ENCODE peak calls at places on chromosomes 3 and 15, in seven cellular contexts. I is effector memory CD4-positive, alpha-beta T cell; W is activated CD4-positive, alpha-beta T cell treated with anti-CD3 and anti-CD28 coated beads for 48 hours; J is activated naive CD4-positive, alpha-beta T cell; X is RWPE1; F is AG20443; P is M059J. S is an unnamed sample.

GRCh38 chr3:194780706-194781105 is 95.0 kb downstream of the FAM43A start:
- DNase-seq in I (no peak), W (no peak), J (no peak), X (no peak), F (no peak), P (no peak), S (no peak)

GRCh38 chr3:37564518-37564917 is 297.2 kb upstream of the CTDSPL start:
- DNase-seq in I (no peak), W (no peak), J (no peak), X (no peak), F (no peak), P (no peak), S (no peak)

GRCh38 chr3:35857004-35857403 is 217.7 kb downstream of the ARPP21 start:
- DNase-seq in I (no peak), W (no peak), J (no peak), X (no peak), F (no peak), P (no peak), S (no peak)

GRCh38 chr3:180615954-180616353 is 14.0 kb downstream of the TTC14 start:
- DNase-seq in I (no peak), W (no peak), J (no peak), X (no peak), F (no peak), P (no peak), S (no peak)

GRCh38 chr3:98779936-98780335 is 16.8 kb downstream of the ST3GAL6 start:
- DNase-seq in I (no peak), W (no peak), J (no peak), X (no peak), F (no peak), P (peak; percentile 36), S (no peak)

GRCh38 chr15:31352911-31353811 is 26.5 kb downstream of the KLF13 start:
- DNase-seq in I (no peak), W (peak; percentile 47), J (peak; percentile 32), X (no peak), F (peak; percentile 87), P (peak; percentile 88), S (no peak)

GRCh38 chr3:63029921-63030320 is 154.7 kb upstream of the CADPS start:
- DNase-seq in I (no peak), W (no peak), J (no peak), X (no peak), F (no peak), P (no peak), S (no peak)

GRCh38 chr15:39591896-39592315 is 11.0 kb downstream of the THBS1 start:
- DNase-seq in I (no peak), W (no peak), J (no peak), X (no peak), F (no peak), P (peak; percentile 69), S (no peak)

GRCh38 chr3:98874602-98875249 is 26.8 kb downstream of the DCBLD2 start:
- DNase-seq in I (no peak), W (no peak), J (no peak), X (no peak), F (no peak), P (no peak), S (no peak)

GRCh38 chr3:187062526-187063177 is 76.6 kb downstream of the RPL39L start:
- DNase-seq in I (no peak), W (no peak), J (no peak), X (peak; percentile 20), F (peak; percentile 39), P (peak; percentile 16), S (no peak)

GRCh38 chr15:61457050-61457733 is 228.1 kb upstream of the RORA start:
- DNase-seq in I (no peak), W (no peak), J (no peak), X (no peak), F (no peak), P (no peak), S (no peak)

GRCh38 chr3:168426196-168426595 is 330.5 kb upstream of the GOLIM4 start:
- DNase-seq in I (no peak), W (no peak), J (no peak), X (no peak), F (no peak), P (no peak), S (no peak)

GRCh38 chr3:71468311-71469130 is 115.0 kb downstream of the FOXP1 start:
- DNase-seq in I (no peak), W (no peak), J (no peak), X (no peak), F (no peak), P (no peak), S (no peak)

GRCh38 chr15:81133782-81134461 is at the start of gene CFAP161:
- DNase-seq in I (no peak), W (peak; percentile 69), J (no peak), X (peak; percentile 70), F (peak; percentile 95), P (peak; percentile 54), S (no peak)

GRCh38 chr3:36696799-36697198 is 67.6 kb downstream of the DCLK3 start:
- DNase-seq in I (no peak), W (no peak), J (no peak), X (no peak), F (no peak), P (no peak), S (no peak)

GRCh38 chr3:83500422-83500821 is 1458.4 kb upstream of the CADM2 start:
- DNase-seq in I (no peak), W (no peak), J (no peak), X (peak; percentile 8), F (no peak), P (no peak), S (no peak)

GRCh38 chr15:88638626-88639372 is at the start of gene ISG20:
- DNase-seq in I (peak; percentile 99), W (peak; percentile 97), J (peak; percentile 90), X (peak; percentile 100), F (peak; percentile 96), P (peak; percentile 96), S (peak; percentile 96)

GRCh38 chr3:110667216-110667615 is 404.4 kb upstream of the NECTIN3 start:
- DNase-seq in I (no peak), W (no peak), J (no peak), X (no peak), F (no peak), P (peak; percentile 26), S (no peak)

GRCh38 chr15:32838338-32838737 is 120.5 kb downstream of the GREM1 start:
- DNase-seq in I (no peak), W (no peak), J (no peak), X (no peak), F (no peak), P (no peak), S (no peak)

GRCh38 chr3:65230251-65231140 is 542.7 kb upstream of the ADAMTS9 start:
- DNase-seq in I (no peak), W (no peak), J (no peak), X (no peak), F (no peak), P (no peak), S (no peak)

GRCh38 chr3:148366743-148367410 is 330.8 kb upstream of the AGTR1 start:
- DNase-seq in I (no peak), W (no peak), J (no peak), X (peak; percentile 17), F (peak; percentile 20), P (peak; percentile 17), S (no peak)

GRCh38 chr3:13764161-13764560 is 115.7 kb downstream of the WNT7A start:
- DNase-seq in I (no peak), W (no peak), J (no peak), X (no peak), F (no peak), P (no peak), S (no peak)

GRCh38 chr3:184466413-184466960 is 86.6 kb downstream of the CHRD start:
- DNase-seq in I (no peak), W (no peak), J (no peak), X (no peak), F (peak; percentile 74), P (no peak), S (no peak)

GRCh38 chr3:58022490-58022889 is 14.3 kb downstream of the FLNB start:
- DNase-seq in I (no peak), W (no peak), J (no peak), X (no peak), F (no peak), P (no peak), S (no peak)

GRCh38 chr3:138479355-138479964 is 45.0 kb downstream of the ESYT3 start:
- DNase-seq in I (no peak), W (peak; percentile 53), J (no peak), X (peak; percentile 23), F (peak; percentile 54), P (peak; percentile 44), S (no peak)

GRCh38 chr15:60932051-60932915 is 296.8 kb downstream of the RORA start:
- DNase-seq in I (peak; percentile 53), W (peak; percentile 73), J (no peak), X (peak; percentile 99), F (peak; percentile 89), P (peak; percentile 94), S (peak; percentile 41)

GRCh38 chr3:164459526-164460151 is 618.7 kb downstream of the SI start:
- DNase-seq in I (no peak), W (no peak), J (no peak), X (no peak), F (no peak), P (peak; percentile 55), S (no peak)

GRCh38 chr3:172040078-172040975 is 949 bp downstream of the FNDC3B start:
- DNase-seq in I (peak; percentile 15), W (peak; percentile 37), J (no peak), X (peak; percentile 76), F (peak; percentile 93), P (peak; percentile 85), S (peak; percentile 20)

GRCh38 chr3:195715583-195716266 is 5.1 kb upstream of the MUC20 start:
- DNase-seq in I (no peak), W (peak; percentile 68), J (no peak), X (peak; percentile 30), F (no peak), P (peak; percentile 83), S (no peak)

GRCh38 chr15:65194826-65195541 is 9.8 kb upstream of the CLPX start:
- DNase-seq in I (no peak), W (no peak), J (no peak), X (no peak), F (peak; percentile 23), P (no peak), S (no peak)

GRCh38 chr3:130849111-130849552 is 44.8 kb upstream of the ATP2C1 start:
- DNase-seq in I (no peak), W (no peak), J (no peak), X (no peak), F (no peak), P (peak; percentile 10), S (no peak)

GRCh38 chr3:112074006-112074405 is 12.2 kb upstream of the C3orf52 start:
- DNase-seq in I (no peak), W (no peak), J (no peak), X (peak; percentile 34), F (peak; percentile 35), P (peak; percentile 68), S (no peak)

S was measured in activated T-helper 1 cell treated with Interleukin-2 at 50 U/mL for 16 hours.